ENCODE peak calls at places on chromosome 5, in ten cellular contexts. One of them, this sample, is unnamed.
A peak's percentile ranks its signal among the peaks of the same experiment; 100 is the strongest.

GRCh38 chr5:129724222-129724621 is 23.7 kb upstream of the MINAR2 start:
- DNase-seq in nucleus accumbens: no peak
- DNase-seq in GM19239: no peak
- DNase-seq in AG09309: no peak
- DNase-seq in CD8-positive, alpha-beta T cell: no peak
- DNase-seq in NCI-H1417: no peak
- DNase-seq in stimulated activated CD4-positive, alpha-beta T cell treated with anti-CD3 and anti-CD28 coated beads, Interleukin-12 subunit alpha, Interleukin-12 subunit beta, amount 100 ng/mL, for 24 hours: no peak
- DNase-seq in substantia nigra: no peak
- DNase-seq in activated CD8-positive, alpha-beta memory T cell treated with anti-CD3 and anti-CD28 coated beads for 4 hours: no peak
- DNase-seq in tibial artery: no peak
- DNase-seq in this sample: no peak

GRCh38 chr5:140039561-140039960 is 3.5 kb downstream of the NRG2 start:
- DNase-seq in stimulated activated CD4-positive, alpha-beta T cell treated with anti-CD3 and anti-CD28 coated beads, Interleukin-12 subunit alpha, Interleukin-12 subunit beta, amount 100 ng/mL, for 24 hours: no peak
- DNase-seq in activated CD8-positive, alpha-beta memory T cell treated with anti-CD3 and anti-CD28 coated beads for 4 hours: no peak
- DNase-seq in AG09309: no peak
- DNase-seq in tibial artery: peak; percentile 70
- DNase-seq in substantia nigra: no peak
- DNase-seq in CD8-positive, alpha-beta T cell: no peak
- DNase-seq in GM19239: no peak
- DNase-seq in nucleus accumbens: no peak
- DNase-seq in NCI-H1417: no peak
- DNase-seq in this sample: no peak

GRCh38 chr5:115179068-115179958 is 9.6 kb upstream of the TRIM36 start:
- DNase-seq in activated CD8-positive, alpha-beta memory T cell treated with anti-CD3 and anti-CD28 coated beads for 4 hours: no peak
- DNase-seq in nucleus accumbens: no peak
- DNase-seq in GM19239: no peak
- DNase-seq in tibial artery: peak; percentile 69
- DNase-seq in substantia nigra: no peak
- DNase-seq in stimulated activated CD4-positive, alpha-beta T cell treated with anti-CD3 and anti-CD28 coated beads, Interleukin-12 subunit alpha, Interleukin-12 subunit beta, amount 100 ng/mL, for 24 hours: no peak
- DNase-seq in CD8-positive, alpha-beta T cell: no peak
- DNase-seq in NCI-H1417: peak; percentile 53
- DNase-seq in AG09309: no peak
- DNase-seq in this sample: peak; percentile 16

GRCh38 chr5:9869616-9870288 is 239.6 kb upstream of the TAS2R1 start:
- DNase-seq in nucleus accumbens: no peak
- DNase-seq in stimulated activated CD4-positive, alpha-beta T cell treated with anti-CD3 and anti-CD28 coated beads, Interleukin-12 subunit alpha, Interleukin-12 subunit beta, amount 100 ng/mL, for 24 hours: no peak
- DNase-seq in tibial artery: no peak
- DNase-seq in GM19239: no peak
- DNase-seq in AG09309: peak; percentile 72
- DNase-seq in activated CD8-positive, alpha-beta memory T cell treated with anti-CD3 and anti-CD28 coated beads for 4 hours: no peak
- DNase-seq in CD8-positive, alpha-beta T cell: no peak
- DNase-seq in NCI-H1417: no peak
- DNase-seq in substantia nigra: no peak
- DNase-seq in this sample: peak; percentile 14

GRCh38 chr5:154653764-154654483 is 101.3 kb upstream of the LARP1 start:
- DNase-seq in stimulated activated CD4-positive, alpha-beta T cell treated with anti-CD3 and anti-CD28 coated beads, Interleukin-12 subunit alpha, Interleukin-12 subunit beta, amount 100 ng/mL, for 24 hours: no peak
- DNase-seq in CD8-positive, alpha-beta T cell: no peak
- DNase-seq in nucleus accumbens: no peak
- DNase-seq in activated CD8-positive, alpha-beta memory T cell treated with anti-CD3 and anti-CD28 coated beads for 4 hours: no peak
- DNase-seq in AG09309: no peak
- DNase-seq in GM19239: no peak
- DNase-seq in substantia nigra: no peak
- DNase-seq in NCI-H1417: no peak
- DNase-seq in tibial artery: no peak
- DNase-seq in this sample: no peak

GRCh38 chr5:88722546-88722945 is 160.4 kb downstream of the MEF2C start:
- DNase-seq in tibial artery: no peak
- DNase-seq in substantia nigra: no peak
- DNase-seq in CD8-positive, alpha-beta T cell: no peak
- DNase-seq in NCI-H1417: no peak
- DNase-seq in activated CD8-positive, alpha-beta memory T cell treated with anti-CD3 and anti-CD28 coated beads for 4 hours: no peak
- DNase-seq in GM19239: no peak
- DNase-seq in nucleus accumbens: no peak
- DNase-seq in stimulated activated CD4-positive, alpha-beta T cell treated with anti-CD3 and anti-CD28 coated beads, Interleukin-12 subunit alpha, Interleukin-12 subunit beta, amount 100 ng/mL, for 24 hours: no peak
- DNase-seq in AG09309: no peak
- DNase-seq in this sample: no peak

GRCh38 chr5:61806491-61807020 is 474.5 kb downstream of the ZSWIM6 start:
- DNase-seq in tibial artery: no peak
- DNase-seq in substantia nigra: no peak
- DNase-seq in NCI-H1417: no peak
- DNase-seq in stimulated activated CD4-positive, alpha-beta T cell treated with anti-CD3 and anti-CD28 coated beads, Interleukin-12 subunit alpha, Interleukin-12 subunit beta, amount 100 ng/mL, for 24 hours: no peak
- DNase-seq in nucleus accumbens: no peak
- DNase-seq in activated CD8-positive, alpha-beta memory T cell treated with anti-CD3 and anti-CD28 coated beads for 4 hours: no peak
- DNase-seq in CD8-positive, alpha-beta T cell: no peak
- DNase-seq in GM19239: no peak
- DNase-seq in AG09309: no peak
- DNase-seq in this sample: no peak

GRCh38 chr5:33205727-33206410 is 234.9 kb upstream of the TARS1 start:
- DNase-seq in stimulated activated CD4-positive, alpha-beta T cell treated with anti-CD3 and anti-CD28 coated beads, Interleukin-12 subunit alpha, Interleukin-12 subunit beta, amount 100 ng/mL, for 24 hours: no peak
- DNase-seq in nucleus accumbens: no peak
- DNase-seq in CD8-positive, alpha-beta T cell: no peak
- DNase-seq in tibial artery: no peak
- DNase-seq in GM19239: no peak
- DNase-seq in activated CD8-positive, alpha-beta memory T cell treated with anti-CD3 and anti-CD28 coated beads for 4 hours: no peak
- DNase-seq in NCI-H1417: no peak
- DNase-seq in substantia nigra: no peak
- DNase-seq in AG09309: no peak
- DNase-seq in this sample: no peak

GRCh38 chr5:160441352-160441781 is 19.7 kb downstream of the PTTG1 start:
- DNase-seq in substantia nigra: no peak
- DNase-seq in activated CD8-positive, alpha-beta memory T cell treated with anti-CD3 and anti-CD28 coated beads for 4 hours: no peak
- DNase-seq in CD8-positive, alpha-beta T cell: no peak
- DNase-seq in GM19239: no peak
- DNase-seq in NCI-H1417: no peak
- DNase-seq in AG09309: no peak
- DNase-seq in tibial artery: no peak
- DNase-seq in stimulated activated CD4-positive, alpha-beta T cell treated with anti-CD3 and anti-CD28 coated beads, Interleukin-12 subunit alpha, Interleukin-12 subunit beta, amount 100 ng/mL, for 24 hours: no peak
- DNase-seq in nucleus accumbens: no peak
- DNase-seq in this sample: no peak

GRCh38 chr5:33321026-33321425 is 119.7 kb upstream of the TARS1 start:
- DNase-seq in CD8-positive, alpha-beta T cell: no peak
- DNase-seq in stimulated activated CD4-positive, alpha-beta T cell treated with anti-CD3 and anti-CD28 coated beads, Interleukin-12 subunit alpha, Interleukin-12 subunit beta, amount 100 ng/mL, for 24 hours: no peak
- DNase-seq in GM19239: no peak
- DNase-seq in activated CD8-positive, alpha-beta memory T cell treated with anti-CD3 and anti-CD28 coated beads for 4 hours: no peak
- DNase-seq in nucleus accumbens: no peak
- DNase-seq in AG09309: peak; percentile 99
- DNase-seq in NCI-H1417: no peak
- DNase-seq in substantia nigra: no peak
- DNase-seq in tibial artery: peak; percentile 67
- DNase-seq in this sample: peak; percentile 63

GRCh38 chr5:180649297-180650039 is at the start of gene FLT4:
- DNase-seq in stimulated activated CD4-positive, alpha-beta T cell treated with anti-CD3 and anti-CD28 coated beads, Interleukin-12 subunit alpha, Interleukin-12 subunit beta, amount 100 ng/mL, for 24 hours: no peak
- DNase-seq in substantia nigra: no peak
- DNase-seq in NCI-H1417: no peak
- DNase-seq in GM19239: no peak
- DNase-seq in tibial artery: peak; percentile 12
- DNase-seq in nucleus accumbens: no peak
- DNase-seq in AG09309: no peak
- DNase-seq in CD8-positive, alpha-beta T cell: no peak
- DNase-seq in activated CD8-positive, alpha-beta memory T cell treated with anti-CD3 and anti-CD28 coated beads for 4 hours: no peak
- DNase-seq in this sample: no peak

GRCh38 chr5:87132696-87133095 is 135.0 kb upstream of the RASA1 start:
- DNase-seq in substantia nigra: no peak
- DNase-seq in NCI-H1417: no peak
- DNase-seq in CD8-positive, alpha-beta T cell: no peak
- DNase-seq in activated CD8-positive, alpha-beta memory T cell treated with anti-CD3 and anti-CD28 coated beads for 4 hours: no peak
- DNase-seq in GM19239: no peak
- DNase-seq in tibial artery: no peak
- DNase-seq in AG09309: no peak
- DNase-seq in stimulated activated CD4-positive, alpha-beta T cell treated with anti-CD3 and anti-CD28 coated beads, Interleukin-12 subunit alpha, Interleukin-12 subunit beta, amount 100 ng/mL, for 24 hours: no peak
- DNase-seq in nucleus accumbens: no peak
- DNase-seq in this sample: no peak

GRCh38 chr5:91072891-91073290 is 310.2 kb downstream of the ARRDC3 start:
- DNase-seq in AG09309: peak; percentile 70
- DNase-seq in substantia nigra: no peak
- DNase-seq in tibial artery: no peak
- DNase-seq in NCI-H1417: no peak
- DNase-seq in CD8-positive, alpha-beta T cell: no peak
- DNase-seq in nucleus accumbens: no peak
- DNase-seq in stimulated activated CD4-positive, alpha-beta T cell treated with anti-CD3 and anti-CD28 coated beads, Interleukin-12 subunit alpha, Interleukin-12 subunit beta, amount 100 ng/mL, for 24 hours: no peak
- DNase-seq in GM19239: no peak
- DNase-seq in activated CD8-positive, alpha-beta memory T cell treated with anti-CD3 and anti-CD28 coated beads for 4 hours: no peak
- DNase-seq in this sample: no peak

GRCh38 chr5:114153833-114154232 is 208.0 kb upstream of the KCNN2 start:
- DNase-seq in tibial artery: no peak
- DNase-seq in CD8-positive, alpha-beta T cell: no peak
- DNase-seq in NCI-H1417: no peak
- DNase-seq in activated CD8-positive, alpha-beta memory T cell treated with anti-CD3 and anti-CD28 coated beads for 4 hours: no peak
- DNase-seq in GM19239: no peak
- DNase-seq in substantia nigra: no peak
- DNase-seq in nucleus accumbens: no peak
- DNase-seq in stimulated activated CD4-positive, alpha-beta T cell treated with anti-CD3 and anti-CD28 coated beads, Interleukin-12 subunit alpha, Interleukin-12 subunit beta, amount 100 ng/mL, for 24 hours: no peak
- DNase-seq in AG09309: no peak
- DNase-seq in this sample: no peak

GRCh38 chr5:166165600-166165999 is 2125.8 kb upstream of the WWC1 start:
- DNase-seq in AG09309: no peak
- DNase-seq in tibial artery: no peak
- DNase-seq in NCI-H1417: peak; percentile 19
- DNase-seq in substantia nigra: no peak
- DNase-seq in activated CD8-positive, alpha-beta memory T cell treated with anti-CD3 and anti-CD28 coated beads for 4 hours: no peak
- DNase-seq in nucleus accumbens: no peak
- DNase-seq in CD8-positive, alpha-beta T cell: no peak
- DNase-seq in GM19239: no peak
- DNase-seq in stimulated activated CD4-positive, alpha-beta T cell treated with anti-CD3 and anti-CD28 coated beads, Interleukin-12 subunit alpha, Interleukin-12 subunit beta, amount 100 ng/mL, for 24 hours: no peak
- DNase-seq in this sample: no peak

GRCh38 chr5:37888476-37888875 is 48.6 kb upstream of the GDNF start:
- DNase-seq in substantia nigra: no peak
- DNase-seq in CD8-positive, alpha-beta T cell: no peak
- DNase-seq in nucleus accumbens: no peak
- DNase-seq in GM19239: no peak
- DNase-seq in AG09309: no peak
- DNase-seq in NCI-H1417: no peak
- DNase-seq in activated CD8-positive, alpha-beta memory T cell treated with anti-CD3 and anti-CD28 coated beads for 4 hours: no peak
- DNase-seq in stimulated activated CD4-positive, alpha-beta T cell treated with anti-CD3 and anti-CD28 coated beads, Interleukin-12 subunit alpha, Interleukin-12 subunit beta, amount 100 ng/mL, for 24 hours: no peak
- DNase-seq in tibial artery: no peak
- DNase-seq in this sample: peak; percentile 51

GRCh38 chr5:17431272-17432050 is 66.6 kb upstream of the TAF11L2 start:
- DNase-seq in GM19239: no peak
- DNase-seq in activated CD8-positive, alpha-beta memory T cell treated with anti-CD3 and anti-CD28 coated beads for 4 hours: no peak
- DNase-seq in substantia nigra: no peak
- DNase-seq in AG09309: no peak
- DNase-seq in tibial artery: no peak
- DNase-seq in CD8-positive, alpha-beta T cell: no peak
- DNase-seq in NCI-H1417: no peak
- DNase-seq in nucleus accumbens: no peak
- DNase-seq in stimulated activated CD4-positive, alpha-beta T cell treated with anti-CD3 and anti-CD28 coated beads, Interleukin-12 subunit alpha, Interleukin-12 subunit beta, amount 100 ng/mL, for 24 hours: no peak
- DNase-seq in this sample: no peak

GRCh38 chr5:54378707-54379106 is 68.3 kb upstream of the ARL15 start:
- DNase-seq in stimulated activated CD4-positive, alpha-beta T cell treated with anti-CD3 and anti-CD28 coated beads, Interleukin-12 subunit alpha, Interleukin-12 subunit beta, amount 100 ng/mL, for 24 hours: no peak
- DNase-seq in nucleus accumbens: no peak
- DNase-seq in tibial artery: no peak
- DNase-seq in GM19239: no peak
- DNase-seq in CD8-positive, alpha-beta T cell: no peak
- DNase-seq in AG09309: no peak
- DNase-seq in activated CD8-positive, alpha-beta memory T cell treated with anti-CD3 and anti-CD28 coated beads for 4 hours: no peak
- DNase-seq in substantia nigra: no peak
- DNase-seq in NCI-H1417: no peak
- DNase-seq in this sample: no peak

GRCh38 chr5:64505769-64506566 is at the start of gene RGS7BP:
- DNase-seq in GM19239: no peak
- DNase-seq in activated CD8-positive, alpha-beta memory T cell treated with anti-CD3 and anti-CD28 coated beads for 4 hours: no peak
- DNase-seq in nucleus accumbens: peak; percentile 78
- DNase-seq in CD8-positive, alpha-beta T cell: no peak
- DNase-seq in substantia nigra: no peak
- DNase-seq in stimulated activated CD4-positive, alpha-beta T cell treated with anti-CD3 and anti-CD28 coated beads, Interleukin-12 subunit alpha, Interleukin-12 subunit beta, amount 100 ng/mL, for 24 hours: no peak
- DNase-seq in tibial artery: peak; percentile 72
- DNase-seq in NCI-H1417: peak; percentile 71
- DNase-seq in AG09309: no peak
- DNase-seq in this sample: peak; percentile 29

GRCh38 chr5:13831236-13831810 is 113.2 kb downstream of the DNAH5 start:
- DNase-seq in nucleus accumbens: no peak
- DNase-seq in activated CD8-positive, alpha-beta memory T cell treated with anti-CD3 and anti-CD28 coated beads for 4 hours: no peak
- DNase-seq in NCI-H1417: no peak
- DNase-seq in GM19239: no peak
- DNase-seq in tibial artery: no peak
- DNase-seq in substantia nigra: no peak
- DNase-seq in CD8-positive, alpha-beta T cell: no peak
- DNase-seq in stimulated activated CD4-positive, alpha-beta T cell treated with anti-CD3 and anti-CD28 coated beads, Interleukin-12 subunit alpha, Interleukin-12 subunit beta, amount 100 ng/mL, for 24 hours: no peak
- DNase-seq in AG09309: no peak
- DNase-seq in this sample: peak; percentile 49

GRCh38 chr5:159202151-159202550 is 7.2 kb downstream of the RNF145 start:
- DNase-seq in nucleus accumbens: no peak
- DNase-seq in tibial artery: no peak
- DNase-seq in CD8-positive, alpha-beta T cell: no peak
- DNase-seq in AG09309: no peak
- DNase-seq in activated CD8-positive, alpha-beta memory T cell treated with anti-CD3 and anti-CD28 coated beads for 4 hours: no peak
- DNase-seq in substantia nigra: no peak
- DNase-seq in GM19239: no peak
- DNase-seq in stimulated activated CD4-positive, alpha-beta T cell treated with anti-CD3 and anti-CD28 coated beads, Interleukin-12 subunit alpha, Interleukin-12 subunit beta, amount 100 ng/mL, for 24 hours: no peak
- DNase-seq in NCI-H1417: no peak
- DNase-seq in this sample: no peak

GRCh38 chr5:111262153-111262552 is 38.0 kb downstream of the CAMK4 start:
- DNase-seq in nucleus accumbens: no peak
- DNase-seq in CD8-positive, alpha-beta T cell: no peak
- DNase-seq in tibial artery: no peak
- DNase-seq in GM19239: no peak
- DNase-seq in substantia nigra: no peak
- DNase-seq in stimulated activated CD4-positive, alpha-beta T cell treated with anti-CD3 and anti-CD28 coated beads, Interleukin-12 subunit alpha, Interleukin-12 subunit beta, amount 100 ng/mL, for 24 hours: no peak
- DNase-seq in NCI-H1417: no peak
- DNase-seq in activated CD8-positive, alpha-beta memory T cell treated with anti-CD3 and anti-CD28 coated beads for 4 hours: no peak
- DNase-seq in AG09309: no peak
- DNase-seq in this sample: no peak

GRCh38 chr5:38601843-38602424 is 45.5 kb upstream of the LIFR start:
- DNase-seq in activated CD8-positive, alpha-beta memory T cell treated with anti-CD3 and anti-CD28 coated beads for 4 hours: no peak
- DNase-seq in stimulated activated CD4-positive, alpha-beta T cell treated with anti-CD3 and anti-CD28 coated beads, Interleukin-12 subunit alpha, Interleukin-12 subunit beta, amount 100 ng/mL, for 24 hours: no peak
- DNase-seq in CD8-positive, alpha-beta T cell: no peak
- DNase-seq in AG09309: no peak
- DNase-seq in NCI-H1417: no peak
- DNase-seq in nucleus accumbens: no peak
- DNase-seq in GM19239: no peak
- DNase-seq in substantia nigra: no peak
- DNase-seq in tibial artery: no peak
- DNase-seq in this sample: peak; percentile 52

GRCh38 chr5:124059200-124059599 is 547.2 kb downstream of the CSNK1G3 start:
- DNase-seq in CD8-positive, alpha-beta T cell: no peak
- DNase-seq in stimulated activated CD4-positive, alpha-beta T cell treated with anti-CD3 and anti-CD28 coated beads, Interleukin-12 subunit alpha, Interleukin-12 subunit beta, amount 100 ng/mL, for 24 hours: no peak
- DNase-seq in NCI-H1417: no peak
- DNase-seq in substantia nigra: no peak
- DNase-seq in nucleus accumbens: no peak
- DNase-seq in GM19239: no peak
- DNase-seq in activated CD8-positive, alpha-beta memory T cell treated with anti-CD3 and anti-CD28 coated beads for 4 hours: no peak
- DNase-seq in tibial artery: no peak
- DNase-seq in AG09309: no peak
- DNase-seq in this sample: peak; percentile 16

GRCh38 chr5:132376694-132377641 is 7.5 kb downstream of the SLC22A5 start:
- DNase-seq in AG09309: no peak
- DNase-seq in NCI-H1417: no peak
- DNase-seq in activated CD8-positive, alpha-beta memory T cell treated with anti-CD3 and anti-CD28 coated beads for 4 hours: no peak
- DNase-seq in nucleus accumbens: peak; percentile 69
- DNase-seq in substantia nigra: peak; percentile 23
- DNase-seq in stimulated activated CD4-positive, alpha-beta T cell treated with anti-CD3 and anti-CD28 coated beads, Interleukin-12 subunit alpha, Interleukin-12 subunit beta, amount 100 ng/mL, for 24 hours: no peak
- DNase-seq in tibial artery: no peak
- DNase-seq in CD8-positive, alpha-beta T cell: no peak
- DNase-seq in GM19239: no peak
- DNase-seq in this sample: no peak

GRCh38 chr5:7047862-7048261 is 334.6 kb downstream of the TENT4A start:
- DNase-seq in substantia nigra: no peak
- DNase-seq in NCI-H1417: peak; percentile 65
- DNase-seq in tibial artery: no peak
- DNase-seq in GM19239: no peak
- DNase-seq in stimulated activated CD4-positive, alpha-beta T cell treated with anti-CD3 and anti-CD28 coated beads, Interleukin-12 subunit alpha, Interleukin-12 subunit beta, amount 100 ng/mL, for 24 hours: no peak
- DNase-seq in CD8-positive, alpha-beta T cell: no peak
- DNase-seq in AG09309: no peak
- DNase-seq in activated CD8-positive, alpha-beta memory T cell treated with anti-CD3 and anti-CD28 coated beads for 4 hours: no peak
- DNase-seq in nucleus accumbens: no peak
- DNase-seq in this sample: no peak

GRCh38 chr5:159814810-159815585 is 101.3 kb upstream of the ADRA1B start:
- DNase-seq in NCI-H1417: no peak
- DNase-seq in activated CD8-positive, alpha-beta memory T cell treated with anti-CD3 and anti-CD28 coated beads for 4 hours: no peak
- DNase-seq in nucleus accumbens: no peak
- DNase-seq in stimulated activated CD4-positive, alpha-beta T cell treated with anti-CD3 and anti-CD28 coated beads, Interleukin-12 subunit alpha, Interleukin-12 subunit beta, amount 100 ng/mL, for 24 hours: no peak
- DNase-seq in substantia nigra: no peak
- DNase-seq in AG09309: no peak
- DNase-seq in tibial artery: no peak
- DNase-seq in GM19239: no peak
- DNase-seq in CD8-positive, alpha-beta T cell: no peak
- DNase-seq in this sample: no peak

GRCh38 chr5:32278403-32278802 is 34.3 kb downstream of the MTMR12 start:
- DNase-seq in CD8-positive, alpha-beta T cell: no peak
- DNase-seq in nucleus accumbens: no peak
- DNase-seq in GM19239: no peak
- DNase-seq in tibial artery: no peak
- DNase-seq in AG09309: peak; percentile 59
- DNase-seq in NCI-H1417: no peak
- DNase-seq in substantia nigra: no peak
- DNase-seq in activated CD8-positive, alpha-beta memory T cell treated with anti-CD3 and anti-CD28 coated beads for 4 hours: no peak
- DNase-seq in stimulated activated CD4-positive, alpha-beta T cell treated with anti-CD3 and anti-CD28 coated beads, Interleukin-12 subunit alpha, Interleukin-12 subunit beta, amount 100 ng/mL, for 24 hours: no peak
- DNase-seq in this sample: no peak